ENCODE peak calls at places on chromosomes 11 and 22, in four cellular contexts. Z, O, D and H are unnamed samples.

GRCh38 chr11:48028909-48029685 is 48.7 kb downstream of the PTPRJ start:
- DNase-seq in Z (no peak), D (no peak), O (peak; percentile 26), H (no peak)

GRCh38 chr11:2951235-2952110 is 22.3 kb upstream of the PHLDA2 start:
- DNase-seq in Z (no peak), D (no peak), O (peak; percentile 69), H (no peak)

GRCh38 chr22:40436460-40437431 is 66.4 kb downstream of the SGSM3 start:
- DNase-seq in D (peak; percentile 50), Z (no peak), O (peak; percentile 74), H (peak; percentile 71)

GRCh38 chr11:19075636-19076035 is 15.1 kb upstream of the MRGPRX2 start:
- DNase-seq in O (no peak), Z (no peak), D (no peak), H (no peak)

GRCh38 chr11:24386551-24387404 is 110.1 kb upstream of the LUZP2 start:
- DNase-seq in Z (no peak), O (peak; percentile 68), D (no peak), H (peak; percentile 82)

GRCh38 chr22:37419916-37420655 is 7.2 kb downstream of the ELFN2 start:
- DNase-seq in Z (peak; percentile 77), O (peak; percentile 17), D (no peak), H (peak; percentile 63)

GRCh38 chr11:12185914-12186313 is 75.5 kb downstream of the MICAL2 start:
- DNase-seq in O (peak; percentile 87), Z (no peak), D (peak; percentile 18), H (peak; percentile 46)

GRCh38 chr11:16169946-16170345 is 186.4 kb downstream of the SOX6 start:
- DNase-seq in O (no peak), Z (no peak), D (no peak), H (peak; percentile 11)

GRCh38 chr22:50564289-50564688 is 1.6 kb upstream of the SYCE3 start:
- DNase-seq in D (no peak), O (no peak), Z (no peak), H (no peak)

GRCh38 chr11:79287952-79288351 is 152.9 kb downstream of the TENM4 start:
- DNase-seq in Z (no peak), D (no peak), O (no peak), H (no peak)

GRCh38 chr22:45462034-45462655 is 40.5 kb upstream of the FBLN1 start:
- DNase-seq in O (no peak), D (no peak), Z (peak; percentile 55), H (peak; percentile 67)

GRCh38 chr22:26672060-26672471 is 14.7 kb downstream of the MIAT start:
- DNase-seq in Z (no peak), D (no peak), O (no peak), H (no peak)

DNA sequence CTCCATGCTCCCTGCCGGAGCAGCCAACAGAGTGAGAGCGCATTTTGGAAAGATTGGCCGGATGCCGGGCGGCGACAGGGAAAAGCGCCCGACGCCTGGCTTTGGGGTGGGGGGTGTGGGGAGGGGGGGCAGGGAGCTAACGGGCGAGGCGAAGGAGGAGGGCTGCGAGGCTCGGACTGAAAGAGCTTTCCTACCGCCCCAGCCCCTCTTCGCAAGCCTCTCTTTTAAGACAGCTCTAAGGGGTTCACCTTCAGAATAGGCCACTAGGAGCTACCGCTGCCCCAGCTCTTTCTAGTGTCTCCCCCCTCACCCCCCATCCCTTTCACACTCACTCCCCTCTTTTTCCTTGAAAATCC is 3.5 kb upstream of the DBX1 start:
- DNase-seq in D (peak; percentile 61), O (no peak), Z (no peak), H (no peak)
- H3K4me2 ChIP-seq in D (peak overlapping the region; percentile 99), O (peak overlapping the region; percentile 84), Z (peak overlapping the region; percentile 57), H (peak overlapping the region; percentile 52)

GRCh38 chr11:114893329-114893728 is 215.0 kb downstream of the NXPE2 start:
- DNase-seq in D (no peak), O (no peak), Z (no peak), H (no peak)
- H3K23ac ChIP-seq in D (no peak overlapping the region), O (no peak overlapping the region), Z (no peak overlapping the region), H (no peak overlapping the region)

GRCh38 chr22:38468761-38469305 is 937 bp downstream of the KDELR3 start:
- DNase-seq in Z (no peak), O (no peak), D (no peak), H (no peak)
- H3K4me2 ChIP-seq in Z (peak overlapping the region; percentile 15), O (peak overlapping the region; percentile 88), D (no peak overlapping the region), H (no peak overlapping the region)

DNA sequence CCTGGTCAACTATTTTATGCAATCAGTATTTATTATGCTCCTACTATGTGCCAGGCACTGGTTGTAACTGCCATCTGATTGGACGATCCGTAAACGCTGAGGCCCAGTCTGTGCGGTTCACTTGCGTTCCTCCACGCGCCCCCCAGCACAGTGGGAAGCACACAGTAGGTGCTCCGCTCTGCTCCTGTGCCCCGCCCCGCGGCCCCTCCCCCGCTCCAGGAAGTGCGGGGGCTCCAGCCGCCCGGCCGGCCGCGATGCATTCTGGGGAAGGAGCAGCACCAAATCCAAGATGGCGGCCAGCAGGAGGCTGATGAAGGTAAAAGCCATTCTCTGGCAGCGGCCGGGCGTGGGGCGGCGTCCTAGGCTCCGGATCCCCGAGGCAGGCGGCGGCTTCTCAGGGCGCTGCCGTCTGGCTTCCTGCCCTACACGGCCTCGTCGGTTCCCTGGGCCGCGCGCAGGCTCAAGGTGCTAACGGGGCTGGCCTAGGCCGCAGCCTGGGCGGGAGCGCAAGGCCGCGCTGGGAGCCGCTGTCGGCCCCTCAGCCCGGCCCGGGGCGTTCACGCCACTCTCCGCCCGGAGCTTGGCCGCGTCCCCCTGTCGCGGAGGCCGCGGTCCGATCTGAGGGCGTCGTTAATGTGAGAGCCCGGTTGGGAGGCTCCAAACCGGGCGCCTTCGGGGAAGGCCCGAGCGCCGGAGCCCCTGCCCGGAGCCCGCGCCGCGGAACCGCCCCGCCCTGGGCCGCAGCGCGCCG is at the start of gene UBE2L3:
- DNase-seq in Z (peak; percentile 92), D (peak; percentile 80), O (peak; percentile 74), H (peak; percentile 94)
- H3K23ac ChIP-seq in Z (no peak within 1 kb of the TSS), D (peak within 1 kb of the TSS; percentile 99), O (peak within 1 kb of the TSS; percentile 90), H (peak within 1 kb of the TSS; percentile 94)

GRCh38 chr22:38732251-38732815 is 23.5 kb downstream of the SUN2 start:
- DNase-seq in O (no peak), Z (no peak), D (no peak), H (no peak)
- H3K4me2 ChIP-seq in O (no peak overlapping the region), Z (no peak overlapping the region), D (no peak overlapping the region), H (no peak overlapping the region)

GRCh38 chr11:107785401-107785800 is 73.2 kb downstream of the SLC35F2 start:
- DNase-seq in D (no peak), Z (no peak), O (peak; percentile 17), H (no peak)

GRCh38 chr11:107792049-107792443 is 66.5 kb downstream of the SLC35F2 start:
- DNase-seq in O (no peak), D (no peak), Z (no peak), H (no peak)

GRCh38 chr11:107791343-107792048 is 67.1 kb downstream of the SLC35F2 start:
- DNase-seq in O (no peak), Z (no peak), D (no peak), H (no peak)

GRCh38 chr11:107787733-107788132 is 70.9 kb downstream of the SLC35F2 start:
- DNase-seq in D (no peak), O (no peak), Z (peak; percentile 52), H (peak; percentile 37)

GRCh38 chr11:107789767-107790166 is 68.8 kb downstream of the SLC35F2 start:
- DNase-seq in Z (no peak), O (no peak), D (no peak), H (no peak)
- H3K23ac ChIP-seq in Z (no peak overlapping the region), O (no peak overlapping the region), D (no peak overlapping the region), H (no peak overlapping the region)

GRCh38 chr11:325796-326591 is 5.3 kb upstream of the IFITM3 start:
- DNase-seq in D (no peak), Z (peak; percentile 26), O (no peak), H (no peak)

GRCh38 chr11:326842-327580 is 6.4 kb upstream of the IFITM3 start:
- DNase-seq in Z (no peak), D (no peak), O (peak; percentile 42), H (no peak)

GRCh38 chr11:326592-326841 is 5.9 kb upstream of the IFITM3 start:
- DNase-seq in O (no peak), Z (no peak), D (no peak), H (no peak)

GRCh38 chr11:327581-327923 is 6.9 kb upstream of the IFITM3 start:
- DNase-seq in Z (no peak), O (no peak), D (no peak), H (no peak)

DNA sequence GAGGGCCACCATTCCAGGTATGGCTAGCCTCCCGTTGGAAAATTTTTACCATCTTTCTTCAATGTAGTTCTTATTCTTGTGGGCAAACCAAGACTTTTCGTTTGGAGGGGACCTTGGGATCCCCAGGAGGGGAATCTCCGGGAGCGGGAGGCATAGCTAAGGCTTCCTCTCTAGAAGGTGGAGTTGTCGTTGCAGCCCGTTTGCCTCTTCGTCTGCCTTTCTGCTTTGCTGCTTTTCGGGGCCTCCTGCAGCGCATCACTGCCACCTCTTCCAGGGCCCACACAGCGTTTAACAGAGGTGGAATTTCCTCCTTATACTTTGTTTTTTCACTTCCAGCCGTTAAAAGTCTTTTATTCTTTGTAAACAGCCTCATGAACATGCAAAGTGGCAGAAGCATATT is 3.5 kb upstream of the IFITM3 start:
- DNase-seq in D (no peak), O (no peak), Z (no peak), H (no peak)
- H3K4me2 ChIP-seq in D (no peak overlapping the region), O (no peak overlapping the region), Z (no peak overlapping the region), H (no peak overlapping the region)

GRCh38 chr11:68978626-68978930 is 2.2 kb downstream of the MRGPRD start:
- DNase-seq in Z (no peak), D (no peak), O (no peak), H (no peak)

GRCh38 chr11:68979931-68980775 is 633 bp downstream of the MRGPRD start:
- DNase-seq in O (no peak), Z (peak; percentile 29), D (no peak), H (no peak)

GRCh38 chr11:68978931-68979591 is 1.7 kb downstream of the MRGPRD start:
- DNase-seq in D (no peak), Z (peak; percentile 23), O (no peak), H (no peak)

GRCh38 chr11:68982134-68982533 is 1.3 kb upstream of the MRGPRD start:
- DNase-seq in O (no peak), D (no peak), Z (no peak), H (no peak)

GRCh38 chr11:68980776-68981065 is at the start of gene MRGPRD:
- DNase-seq in O (no peak), Z (no peak), D (no peak), H (no peak)
- H3K23ac ChIP-seq in O (no peak within 1 kb of the TSS), Z (no peak within 1 kb of the TSS), D (peak within 1 kb of the TSS; percentile 49), H (no peak within 1 kb of the TSS)

DNA sequence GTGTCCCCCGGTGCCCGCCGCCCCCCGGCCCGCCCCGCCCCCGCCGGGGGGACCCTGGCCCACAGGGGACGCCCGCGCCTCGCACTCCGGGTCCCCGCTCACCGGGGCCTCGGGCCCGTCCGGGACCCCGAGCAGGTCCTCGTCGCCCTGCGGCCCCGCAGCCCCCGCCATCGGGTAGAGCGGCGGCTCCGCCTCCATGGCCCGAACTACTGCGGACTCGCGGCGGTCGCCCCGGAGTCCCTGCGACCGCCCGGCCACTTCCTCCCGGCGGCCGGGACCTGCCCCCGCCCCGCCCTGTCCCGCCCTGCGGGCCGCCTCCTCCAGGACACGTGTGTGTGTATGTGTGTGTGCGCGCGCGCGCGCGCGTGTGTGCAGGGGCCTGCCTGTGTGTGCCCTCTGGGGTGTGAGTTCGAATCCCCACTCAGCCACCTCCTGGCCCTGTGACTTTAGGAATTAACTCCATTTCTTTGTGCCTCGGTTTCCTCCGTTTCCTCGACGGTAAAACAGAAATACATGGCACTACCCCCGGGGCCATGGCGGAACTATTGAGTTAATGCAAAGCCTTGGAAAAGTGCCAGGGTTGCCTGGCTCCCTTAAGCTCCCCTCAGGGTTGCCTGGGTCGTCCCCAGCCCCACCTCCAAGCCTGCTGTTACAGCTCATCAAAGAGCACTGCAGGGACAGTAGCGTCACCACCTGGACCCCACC is at the start of gene UNC93B1:
- DNase-seq in O (peak; percentile 76), Z (peak; percentile 85), D (peak; percentile 47), H (peak; percentile 86)
- H3K4me2 ChIP-seq in O (peak within 1 kb of the TSS; percentile 95), Z (peak within 1 kb of the TSS; percentile 35), D (peak within 1 kb of the TSS; percentile 94), H (peak within 1 kb of the TSS; percentile 56)